ENCODE peak calls at places on chromosomes 5 and 9, in four cellular contexts. N is aorta, D is upper lobe of right lung, G is tibial artery. U is an unnamed sample.

GRCh38 chr9:127976498-127976897 is 4.3 kb downstream of the EEIG1 start:
- DNase-seq in N (no peak), D (peak), G (no peak), U (no peak)

GRCh38 chr5:179825655-179826182 is 5.0 kb downstream of the SQSTM1 start:
- DNase-seq in N (no peak), D (no peak), G (no peak), U (no peak)

GRCh38 chr9:35847786-35848185 is 18.8 kb downstream of the TMEM8B start:
- DNase-seq in N (no peak), D (no peak), G (peak), U (no peak)

GRCh38 chr9:96436063-96436455 is 13.9 kb upstream of the HABP4 start:
- DNase-seq in N (no peak), D (no peak), G (no peak), U (no peak)

GRCh38 chr5:111584651-111585050 is 72.3 kb upstream of the STARD4 start:
- DNase-seq in N (no peak), D (no peak), G (no peak), U (no peak)

GRCh38 chr9:130234340-130235260 is 31.0 kb upstream of the HMCN2 start:
- DNase-seq in N (no peak), D (no peak), G (no peak), U (no peak)

GRCh38 chr5:116401546-116401945 is 173.1 kb downstream of the SEMA6A start:
- DNase-seq in N (no peak), D (no peak), G (no peak), U (no peak)

GRCh38 chr5:138491669-138492551 is 26.6 kb downstream of the EGR1 start:
- DNase-seq in N (peak), D (peak), G (peak), U (peak)

GRCh38 chr5:140189977-140190867 is 15.2 kb downstream of the CYSTM1 start:
- DNase-seq in N (no peak), D (no peak), G (no peak), U (no peak)

GRCh38 chr9:12854218-12854617 is 79.4 kb downstream of the LURAP1L start:
- DNase-seq in N (no peak), D (no peak), G (no peak), U (no peak)

GRCh38 chr5:90161399-90161798 is 248.2 kb downstream of the CETN3 start:
- DNase-seq in N (peak), D (peak), G (peak), U (no peak)

GRCh38 chr9:696332-697090 is 145.0 kb upstream of the DMRT1 start:
- DNase-seq in N (peak), D (no peak), G (peak), U (no peak)

GRCh38 chr9:108517591-108518365 is 338.0 kb downstream of the ACTL7B start:
- DNase-seq in N (no peak), D (no peak), G (no peak), U (no peak)

GRCh38 chr5:33688041-33688980 is 203.5 kb downstream of the ADAMTS12 start:
- DNase-seq in N (no peak), D (no peak), G (no peak), U (no peak)

GRCh38 chr5:38807570-38808461 is 38.0 kb upstream of the OSMR start:
- DNase-seq in N (no peak), D (no peak), G (no peak), U (no peak)

GRCh38 chr5:154087260-154087659 is 48.5 kb downstream of the MFAP3 start:
- DNase-seq in N (no peak), D (no peak), G (no peak), U (no peak)

GRCh38 chr5:56200856-56201638 is 32.1 kb downstream of the ANKRD55 start:
- DNase-seq in N (peak), D (no peak), G (no peak), U (no peak)

GRCh38 chr5:173736374-173736773 is 119.9 kb upstream of the BOD1 start:
- DNase-seq in N (no peak), D (no peak), G (no peak), U (no peak)

GRCh38 chr9:71819115-71819739 is 50.9 kb upstream of the CEMIP2 start:
- DNase-seq in N (no peak), D (no peak), G (no peak), U (no peak)

GRCh38 chr9:5493597-5494511 is 16.5 kb upstream of the PDCD1LG2 start:
- DNase-seq in N (peak), D (no peak), G (no peak), U (no peak)

GRCh38 chr9:120755827-120756434 is 37.3 kb downstream of the FBXW2 start:
- DNase-seq in N (no peak), D (no peak), G (no peak), U (no peak)

GRCh38 chr9:124455820-124456219 is 5.6 kb downstream of the ADGRD2 start:
- DNase-seq in N (no peak), D (peak), G (no peak), U (no peak)

GRCh38 chr5:61029456-61030162 is 84.6 kb downstream of the NDUFAF2 start:
- DNase-seq in N (no peak), D (no peak), G (no peak), U (no peak)

GRCh38 chr5:157285310-157286035 is 19.6 kb downstream of the CYFIP2 start:
- DNase-seq in N (no peak), D (no peak), G (no peak), U (no peak)

GRCh38 chr5:143400541-143401252 is 2.8 kb downstream of the NR3C1 start:
- DNase-seq in N (no peak), D (no peak), G (peak), U (no peak)

GRCh38 chr5:2699686-2700085 is 51.8 kb downstream of the IRX2 start:
- DNase-seq in N (no peak), D (no peak), G (no peak), U (peak)

GRCh38 chr9:108813951-108814601 is 41.7 kb downstream of the ACTL7B start:
- DNase-seq in N (no peak), D (no peak), G (no peak), U (no peak)

GRCh38 chr9:120653762-120654161 is 60.5 kb downstream of the MEGF9 start:
- DNase-seq in N (no peak), D (no peak), G (no peak), U (no peak)

GRCh38 chr9:28714175-28714574 is 1140.9 kb upstream of the C9orf72 start:
- DNase-seq in N (no peak), D (no peak), G (no peak), U (no peak)

GRCh38 chr5:31270396-31270795 is 76.9 kb downstream of the CDH6 start:
- DNase-seq in N (no peak), D (no peak), G (no peak), U (no peak)

GRCh38 chr9:68951879-68952659 is 61.8 kb downstream of the PRKACG start:
- DNase-seq in N (no peak), D (no peak), G (no peak), U (no peak)

GRCh38 chr9:1100945-1101344 is 50.8 kb downstream of the DMRT2 start:
- DNase-seq in N (peak), D (peak), G (no peak), U (no peak)

GRCh38 chr5:94818904-94819303 is 200.4 kb downstream of the SLF1 start:
- DNase-seq in N (no peak), D (no peak), G (no peak), U (no peak)

GRCh38 chr9:90044710-90045151 is 439.9 kb downstream of the GADD45G start:
- DNase-seq in N (no peak), D (no peak), G (no peak), U (no peak)

GRCh38 chr9:90632680-90633207 is 9.9 kb downstream of the DIRAS2 start:
- DNase-seq in N (no peak), D (no peak), G (no peak), U (no peak)

GRCh38 chr5:147446528-147446927 is 63.3 kb downstream of the DPYSL3 start:
- DNase-seq in N (no peak), D (no peak), G (no peak), U (no peak)

GRCh38 chr9:23824241-23825142 is 1.5 kb downstream of the ELAVL2 start:
- DNase-seq in N (no peak), D (peak), G (no peak), U (no peak)

GRCh38 chr5:83145241-83145640 is 67.9 kb downstream of the XRCC4 start:
- DNase-seq in N (no peak), D (no peak), G (no peak), U (no peak)

GRCh38 chr9:111108946-111109345 is 70.7 kb upstream of the LPAR1 start:
- DNase-seq in N (no peak), D (no peak), G (no peak), U (no peak)

GRCh38 chr9:111110805-111111204 is 72.5 kb upstream of the LPAR1 start:
- DNase-seq in N (no peak), D (no peak), G (no peak), U (no peak)

GRCh38 chr9:111114486-111114885 is 76.2 kb upstream of the LPAR1 start:
- DNase-seq in N (no peak), D (no peak), G (no peak), U (no peak)

GRCh38 chr9:111118256-111118950 is 80.1 kb upstream of the LPAR1 start:
- DNase-seq in N (no peak), D (no peak), G (no peak), U (no peak)

GRCh38 chr9:111113712-111114111 is 75.4 kb upstream of the LPAR1 start:
- DNase-seq in N (no peak), D (no peak), G (no peak), U (no peak)
- H3K4me3 ChIP-seq in N (no peak), D (no peak), G (no peak), U (no peak)

GRCh38 chr5:189976-190365 is 1.3 kb upstream of the LRRC14B start:
- DNase-seq in N (peak), D (no peak), G (peak), U (no peak)
- H3K4me3 ChIP-seq in N (no peak), D (no peak), G (no peak), U (no peak)

DNA sequence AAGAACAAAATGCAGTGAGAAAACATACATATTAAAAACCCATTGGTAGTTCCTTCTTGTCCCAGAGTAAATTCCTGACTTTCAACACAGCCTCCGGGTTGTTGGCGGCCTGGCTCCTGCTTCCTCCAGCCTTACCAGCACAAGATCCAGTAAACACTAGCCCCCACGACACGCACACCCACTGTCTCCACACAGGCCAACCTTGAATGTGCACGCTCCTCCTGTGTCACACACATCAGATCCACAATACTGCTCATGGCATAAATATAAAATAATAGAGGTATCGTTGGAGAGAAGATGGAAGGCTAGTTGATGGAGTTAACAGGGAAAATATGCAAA is 2.5 kb upstream of the SLC31A2 start:
- DNase-seq in N (no peak), D (no peak), G (no peak), U (no peak)
- H3K4me3 ChIP-seq in N (no peak), D (no peak), G (no peak), U (no peak)

DNA sequence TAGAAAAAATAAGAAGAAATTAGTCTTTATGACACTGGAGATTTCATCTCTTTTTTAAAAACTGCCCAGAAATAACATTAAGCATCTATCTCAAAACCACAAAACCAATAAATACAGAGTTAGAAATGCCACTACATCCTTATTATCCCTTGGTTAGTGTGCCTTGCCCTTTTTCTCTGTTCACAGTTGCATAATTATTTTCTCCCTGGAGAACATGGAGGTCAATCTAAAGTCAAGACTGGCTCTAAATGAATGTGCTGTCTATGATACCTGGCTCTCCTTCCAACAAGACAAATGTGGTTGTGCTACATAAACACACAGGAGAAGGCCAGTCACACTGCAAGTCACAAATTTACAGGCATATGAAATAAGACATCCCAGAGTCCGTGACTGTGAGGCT is 2.8 kb downstream of the FBN2 start:
- DNase-seq in N (no peak), D (no peak), G (no peak), U (no peak)
- H3K4me3 ChIP-seq in N (no peak), D (no peak), G (no peak), U (no peak)